ENCODE peak calls at places on chromosome 12, in ten cellular contexts. L, C, I, X, H, O, V, P, U and M are unnamed samples.

GRCh38 chr12:39764944-39765560 is 145.4 kb upstream of the ABCD2 start:
- DNase-seq in U (no peak), X (no peak), C (no peak), V (peak), O (peak), L (no peak), P (peak), I (peak), H (no peak), M (no peak)

GRCh38 chr12:85036736-85037135 is 585 bp downstream of the LRRIQ1 start:
- DNase-seq in I (no peak), X (no peak), P (no peak), U (no peak), L (no peak), H (no peak), C (no peak), V (no peak), O (no peak), M (no peak)

GRCh38 chr12:46550266-46550879 is 177.8 kb upstream of the SLC38A2 start:
- DNase-seq in L (no peak), U (no peak), X (no peak), O (no peak), I (no peak), H (no peak), C (no peak), V (no peak), P (no peak), M (no peak)

GRCh38 chr12:116542345-116542950 is 16.7 kb upstream of the MAP1LC3B2 start:
- DNase-seq in I (no peak), C (no peak), H (no peak), P (no peak), U (no peak), L (no peak), O (no peak), X (no peak), V (no peak), M (no peak)

GRCh38 chr12:16884056-16884455 is 278.1 kb upstream of the LMO3 start:
- DNase-seq in U (no peak), H (no peak), I (no peak), V (no peak), P (no peak), X (no peak), C (no peak), L (no peak), O (no peak), M (no peak)

GRCh38 chr12:64893961-64894360 is 69.5 kb downstream of the TBC1D30 start:
- DNase-seq in X (no peak), U (no peak), H (no peak), O (peak), V (peak), C (no peak), L (no peak), I (peak), P (no peak), M (no peak)

GRCh38 chr12:111438501-111438900 is 32.8 kb downstream of the SH2B3 start:
- DNase-seq in U (no peak), H (peak), C (peak), X (no peak), V (peak), P (peak), I (peak), O (peak), L (no peak), M (no peak)

GRCh38 chr12:39406257-39406656 is 36.7 kb downstream of the KIF21A start:
- DNase-seq in H (no peak), P (no peak), I (no peak), V (no peak), O (no peak), L (no peak), X (no peak), C (no peak), U (no peak), M (no peak)

GRCh38 chr12:26832817-26833691 is at the start of gene ITPR2:
- DNase-seq in C (peak), V (peak), L (peak), P (peak), X (peak), H (peak), I (peak), U (peak), O (peak), M (peak)

GRCh38 chr12:53214687-53215455 is 7.8 kb upstream of the ITGB7 start:
- DNase-seq in L (peak), U (no peak), V (no peak), H (no peak), I (no peak), X (peak), P (no peak), C (peak), O (no peak), M (no peak)

GRCh38 chr12:86331012-86331411 is 74.8 kb upstream of the MGAT4C start:
- DNase-seq in C (no peak), L (no peak), U (no peak), H (no peak), P (peak), I (no peak), X (no peak), V (no peak), O (no peak), M (no peak)

GRCh38 chr12:25254271-25254880 is 3.6 kb upstream of the KRAS start:
- DNase-seq in H (peak), O (no peak), V (no peak), C (no peak), I (no peak), U (no peak), X (no peak), L (no peak), P (peak), M (no peak)